ENCODE peak calls at places on chromosomes 6 and 20, in four cellular contexts. E is lower lobe of right lung, T is mucosa of descending colon, H is AG04450. M is an unnamed sample.

GRCh38 chr20:20683922-20684321 is 28.5 kb downstream of the RALGAPA2 start:
- DNase-seq in E (no peak), T (no peak), H (no peak), M (no peak)

GRCh38 chr6:4931530-4932505 is 72.0 kb downstream of the RPP40 start:
- DNase-seq in T (peak), E (no peak), H (no peak), M (no peak)

GRCh38 chr20:23244207-23244915 is 106.2 kb upstream of the NXT1 start:
- DNase-seq in E (no peak), H (no peak), T (no peak), M (no peak)

GRCh38 chr6:41936073-41936837 is 5.4 kb downstream of the CCND3 start:
- DNase-seq in H (peak), E (peak), T (peak), M (peak)

GRCh38 chr6:137866200-137866913 is 702 bp upstream of the TNFAIP3 start:
- DNase-seq in T (no peak), E (peak), H (no peak), M (no peak)

GRCh38 chr6:166456360-166457156 is 73.8 kb upstream of the MPC1 start:
- DNase-seq in H (no peak), T (no peak), E (no peak), M (peak)

GRCh38 chr20:4808872-4809271 is 87.2 kb downstream of the PRND start:
- DNase-seq in E (no peak), T (no peak), H (no peak), M (peak)

GRCh38 chr20:39264506-39265172 is 302.5 kb downstream of the DHX35 start:
- DNase-seq in E (no peak), T (peak), H (peak), M (peak)

GRCh38 chr6:54366647-54367327 is 58.5 kb downstream of the TINAG start:
- DNase-seq in E (no peak), H (no peak), T (no peak), M (peak)

GRCh38 chr6:158963020-158963808 is 36.8 kb downstream of the RSPH3 start:
- DNase-seq in H (no peak), E (no peak), T (no peak), M (no peak)

GRCh38 chr20:17688965-17689364 is 6.9 kb upstream of the RRBP1 start:
- DNase-seq in H (peak), T (no peak), E (no peak), M (no peak)

GRCh38 chr6:134389658-134390057 is 71.7 kb upstream of the SGK1 start:
- DNase-seq in T (no peak), E (no peak), H (no peak), M (no peak)

GRCh38 chr6:113762611-113763010 is 94.5 kb upstream of the MARCKS start:
- DNase-seq in T (no peak), E (no peak), H (no peak), M (no peak)

GRCh38 chr20:15032352-15032622 is 694.9 kb upstream of the FLRT3 start:
- DNase-seq in H (no peak), T (no peak), E (no peak), M (no peak)

GRCh38 chr6:30411515-30412207 is 66.7 kb downstream of the RPP21 start:
- DNase-seq in E (peak), T (peak), H (peak), M (peak)

GRCh38 chr6:126356526-126356925 is 16.6 kb downstream of the CENPW start:
- DNase-seq in T (no peak), H (no peak), E (no peak), M (no peak)

GRCh38 chr6:125485757-125486156 is 184.0 kb upstream of the HDDC2 start:
- DNase-seq in H (no peak), T (no peak), E (no peak), M (no peak)

GRCh38 chr20:3250091-3250504 is 11.1 kb upstream of the SLC4A11 start:
- DNase-seq in T (no peak), E (no peak), H (no peak), M (no peak)
- TF ChIP-seq CTCF in T (no peak), E (no peak), H (no peak), M (peak)

DNA sequence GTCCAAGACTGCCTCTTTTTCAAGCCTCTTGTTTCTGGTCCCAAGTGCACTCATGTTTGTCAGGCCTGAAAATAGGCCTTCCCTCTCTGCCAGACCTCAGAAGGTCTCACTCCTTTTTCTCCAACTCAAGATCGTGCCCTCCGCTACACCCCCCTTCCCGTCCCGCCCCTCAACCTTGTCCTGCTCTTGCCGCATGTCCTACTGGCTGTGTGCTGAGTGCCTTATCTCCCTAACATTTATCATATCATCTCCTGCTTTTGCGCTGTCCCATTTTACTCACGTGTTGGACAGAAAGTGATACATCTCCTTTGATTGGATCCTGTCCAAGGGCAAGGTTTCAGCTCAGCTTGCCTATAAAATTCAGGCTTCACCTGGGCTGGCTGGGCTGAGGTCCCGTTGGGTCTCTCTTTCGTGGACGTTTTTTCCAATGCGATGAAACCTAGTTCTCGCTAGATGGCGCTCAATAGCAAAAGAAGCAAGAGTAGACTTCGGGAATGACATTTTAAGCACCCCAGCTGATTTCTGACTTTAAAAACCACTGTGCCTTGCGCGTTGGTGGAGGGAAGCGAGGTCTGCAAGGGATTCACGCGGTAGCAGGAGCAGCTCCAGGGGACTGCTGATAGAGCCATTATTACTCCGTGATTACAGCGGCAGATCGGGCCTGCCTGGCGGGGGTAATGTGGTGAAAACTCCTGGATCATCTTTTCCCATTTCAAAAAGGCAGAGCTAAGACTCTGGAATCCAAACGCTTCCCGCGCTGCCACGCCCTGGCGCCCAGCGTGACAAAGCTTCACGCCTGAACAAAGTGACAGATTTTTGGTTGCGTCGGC is 137.6 kb downstream of the IMPG1 start:
- DNase-seq in H (peak), E (no peak), T (no peak), M (peak)
- H3K4me3 ChIP-seq in H (peak), E (peak), T (no peak), M (peak)

DNA sequence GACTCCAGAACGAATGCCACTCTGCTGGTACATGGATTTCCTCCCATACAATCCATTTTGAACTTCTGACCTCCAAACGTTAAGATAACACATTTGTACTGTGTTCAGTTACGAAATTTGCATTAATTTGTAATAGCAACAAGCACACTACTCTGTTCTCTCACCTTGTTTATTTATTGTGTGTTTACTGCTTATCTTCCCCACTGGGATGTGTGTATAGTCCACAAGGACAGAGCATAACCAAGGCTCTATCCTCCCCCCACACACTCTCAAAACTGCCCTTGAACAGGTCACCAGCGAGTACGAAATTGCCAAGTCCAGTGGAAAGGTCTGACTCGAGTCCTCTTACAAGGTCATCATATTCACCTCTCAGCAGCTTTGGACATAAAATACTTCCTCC is 18.6 kb downstream of the ADTRP start:
- DNase-seq in T (no peak), H (no peak), E (no peak), M (no peak)
- TF ChIP-seq CTCF in T (no peak), H (no peak), E (no peak), M (no peak)

GRCh38 chr6:151804585-151805285 is 2.7 kb upstream of the ESR1 start:
- DNase-seq in E (no peak), H (no peak), T (no peak), M (no peak)
- H3K4me3 ChIP-seq in E (no peak), H (no peak), T (no peak), M (no peak)

GRCh38 chr6:32166411-32167061 is 2.1 kb downstream of the EGFL8 start:
- DNase-seq in E (no peak), T (peak), H (no peak), M (no peak)
- TF ChIP-seq CTCF in E (no peak), T (no peak), H (no peak), M (no peak)

GRCh38 chr6:31834367-31834703 is 6.8 kb downstream of the HSPA1B start:
- DNase-seq in T (peak), H (no peak), E (peak), M (no peak)
- H3K4me3 ChIP-seq in T (peak), H (peak), E (peak), M (peak)

GRCh38 chr20:61857884-61858283 is 207.8 kb downstream of the TAF4 start:
- DNase-seq in H (no peak), E (no peak), T (no peak), M (no peak)

GRCh38 chr20:61859712-61860111 is 206.0 kb downstream of the TAF4 start:
- DNase-seq in E (no peak), H (no peak), T (no peak), M (no peak)

GRCh38 chr20:61861858-61862257 is 203.8 kb downstream of the TAF4 start:
- DNase-seq in E (no peak), T (no peak), H (no peak), M (no peak)

GRCh38 chr20:61861054-61861841 is 204.4 kb downstream of the TAF4 start:
- DNase-seq in T (no peak), H (no peak), E (no peak), M (no peak)

GRCh38 chr20:61860588-61860987 is 205.1 kb downstream of the TAF4 start:
- DNase-seq in T (no peak), H (no peak), E (no peak), M (no peak)
- TF ChIP-seq CTCF in T (no peak), H (no peak), E (no peak), M (no peak)

DNA sequence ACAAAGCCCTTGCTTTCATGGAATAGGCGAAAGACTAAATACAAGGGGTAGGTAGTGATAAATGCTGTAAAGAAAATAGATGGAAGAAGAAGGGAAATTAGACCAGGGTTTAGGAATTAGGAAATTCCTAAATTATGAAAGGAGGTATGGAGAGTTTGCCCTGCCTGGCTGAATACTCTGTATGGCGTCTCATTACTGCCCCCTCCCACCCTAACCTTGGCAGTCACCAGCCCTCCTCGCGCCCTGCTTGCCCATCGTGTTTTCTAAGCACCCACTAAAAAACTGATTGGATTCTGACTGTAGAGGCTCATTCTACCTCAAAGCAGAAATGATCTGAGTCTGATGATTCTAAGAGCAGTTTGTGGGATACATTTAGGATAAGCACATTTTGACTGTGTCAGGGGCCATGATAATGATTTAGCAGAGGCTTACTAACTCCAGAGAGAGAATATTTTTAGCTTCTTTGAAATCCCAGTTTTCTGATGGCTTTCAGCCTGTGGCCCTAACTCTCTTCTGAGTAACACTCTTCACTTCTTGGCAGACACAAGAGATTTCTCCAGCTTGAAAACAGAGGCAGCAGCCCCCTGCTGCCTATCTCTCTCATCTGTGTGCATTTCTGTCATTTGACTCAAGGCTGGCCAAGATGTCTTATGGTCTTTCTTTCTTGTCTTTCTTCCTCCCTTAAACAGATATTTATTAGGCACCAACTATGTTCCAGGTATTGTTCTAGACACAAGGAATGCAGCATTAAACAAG is 1.4 kb upstream of the CHD6 start:
- DNase-seq in E (no peak), H (no peak), T (no peak), M (peak)
- H3K4me3 ChIP-seq in E (no peak), H (peak), T (no peak), M (no peak)

DNA sequence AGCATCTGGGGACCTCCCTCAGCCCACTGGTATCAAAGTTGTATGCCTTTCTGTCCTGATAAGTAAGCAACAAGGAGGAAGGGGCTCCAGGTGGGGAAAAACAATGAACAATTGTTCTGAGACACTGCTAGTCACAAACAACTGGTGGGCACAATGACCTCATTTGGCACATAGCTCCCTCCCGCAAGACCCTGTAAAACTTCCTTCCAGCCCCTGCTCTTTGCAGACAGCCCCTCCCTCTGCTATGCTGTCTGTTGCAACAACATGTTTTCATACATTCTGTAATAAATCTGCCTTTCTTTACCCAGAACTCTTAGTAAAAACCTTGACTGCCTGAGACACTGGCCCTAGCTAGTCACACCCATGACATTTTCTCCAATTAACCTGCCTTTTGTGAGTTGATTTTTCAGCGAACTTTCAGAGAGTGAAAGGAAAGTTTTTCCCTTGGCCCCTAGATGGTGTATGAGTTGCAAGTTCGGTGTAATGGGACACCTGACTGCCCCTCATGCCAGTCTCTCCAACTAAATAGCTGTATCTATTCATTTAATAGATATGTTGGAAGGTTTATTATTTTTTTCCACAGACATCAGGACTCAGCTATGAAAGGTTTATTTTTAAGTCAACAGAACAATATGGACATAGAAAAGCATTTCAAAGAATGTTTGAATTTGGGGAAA is 142.3 kb upstream of the SLC22A16 start:
- DNase-seq in T (no peak), E (no peak), H (no peak), M (peak)
- TF ChIP-seq CTCF in T (no peak), E (no peak), H (peak), M (peak)

DNA sequence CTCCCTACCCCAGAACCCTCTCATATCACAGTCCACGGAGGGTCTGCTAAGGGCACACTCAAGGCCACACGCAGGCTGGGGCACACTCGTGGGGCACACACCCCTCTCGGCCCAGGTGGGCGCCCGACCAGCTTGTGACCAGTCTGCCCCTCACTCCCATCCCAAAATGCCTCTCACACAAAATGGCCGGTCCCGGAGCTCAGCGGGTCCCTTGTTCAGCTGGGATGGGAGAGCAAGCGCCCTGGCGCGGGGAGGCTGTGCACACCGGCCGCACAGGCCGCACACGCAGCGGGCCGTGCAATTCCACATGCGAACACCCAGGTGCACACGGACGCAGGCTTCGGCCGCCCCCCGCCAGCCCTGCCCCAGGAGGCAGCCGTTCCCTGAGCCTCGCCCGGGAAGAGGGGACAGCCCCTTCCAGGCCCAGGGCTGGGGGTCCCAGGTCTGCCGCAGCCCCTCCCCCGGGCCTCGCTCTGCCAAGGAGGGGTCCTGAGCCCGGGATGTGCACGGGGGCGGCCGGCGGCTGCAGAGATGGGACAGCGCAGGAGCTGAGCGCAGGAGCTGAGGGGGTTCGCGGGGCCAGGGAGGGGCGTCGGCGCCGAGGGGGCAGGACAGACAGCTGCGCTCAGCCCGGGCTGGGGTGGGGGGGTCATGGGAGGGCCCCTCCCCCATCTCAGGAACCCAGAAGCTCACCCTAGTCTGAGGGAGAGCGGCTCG is 1.3 kb downstream of the KCNQ2 start:
- DNase-seq in H (no peak), E (no peak), T (no peak), M (no peak)
- H3K4me3 ChIP-seq in H (no peak), E (no peak), T (no peak), M (no peak)